ENCODE peak calls at places on chromosome 6, in seven cellular contexts. B is endothelial cell of umbilical vein; T is CD8-positive, alpha-beta memory T cell; Q is thoracic aorta; H is iPS DF 6.9; C is IMR-90; A is hepatocyte. K is an unnamed sample. For H3K36me3, the result is how much of the 10 kb centered on the place peaks cover.

GRCh38 chr6:90088009-90088408 is 193.7 kb downstream of the GJA10 start:
- DNase-seq in B (peak), T (no peak), Q (no peak), H (no peak), C (peak), A (peak), K (peak)

GRCh38 chr6:150590448-150590847 is 9.2 kb upstream of the PLEKHG1 start:
- DNase-seq in B (no peak), T (no peak), Q (no peak), H (no peak), C (no peak), A (no peak), K (no peak)

GRCh38 chr6:56868687-56869086 is 86.2 kb upstream of the BEND6 start:
- DNase-seq in B (peak), T (no peak), Q (no peak), H (no peak), C (peak), A (no peak), K (peak)

GRCh38 chr6:145587342-145587741 is 148.0 kb downstream of the EPM2A start:
- DNase-seq in B (no peak), T (no peak), Q (no peak), H (no peak), C (no peak), A (no peak), K (no peak)

GRCh38 chr6:154653853-154654252 is 79.4 kb upstream of the SCAF8 start:
- DNase-seq in B (peak), T (no peak), Q (peak), H (no peak), C (peak), A (peak), K (peak)

GRCh38 chr6:43924222-43924702 is 154.3 kb downstream of the VEGFA start:
- DNase-seq in B (no peak), T (peak), Q (no peak), H (no peak), C (peak), A (no peak), K (no peak)

GRCh38 chr6:17714177-17714576 is 7.5 kb upstream of the NUP153 start:
- DNase-seq in B (no peak), T (no peak), Q (no peak), H (no peak), C (peak), A (no peak), K (no peak)

GRCh38 chr6:7566031-7566556 is 23.9 kb upstream of the SNRNP48 start:
- DNase-seq in B (no peak), T (no peak), Q (no peak), H (no peak), C (peak), A (no peak), K (no peak)

GRCh38 chr6:38487423-38487822 is 152.3 kb downstream of the BTBD9 start:
- DNase-seq in B (no peak), T (no peak), Q (no peak), H (no peak), C (no peak), A (no peak), K (no peak)

GRCh38 chr6:113362542-113363430 is 494.4 kb upstream of the MARCKS start:
- DNase-seq in B (no peak), T (no peak), Q (no peak), H (no peak), C (peak), A (no peak), K (no peak)

GRCh38 chr6:156729248-156729647 is 47.9 kb upstream of the ARID1B start:
- DNase-seq in B (no peak), T (no peak), Q (no peak), H (no peak), C (peak), A (no peak), K (peak)

GRCh38 chr6:54920628-54921027 is 74.1 kb downstream of the FAM83B start:
- DNase-seq in B (no peak), T (no peak), Q (no peak), H (no peak), C (peak), A (no peak), K (no peak)

GRCh38 chr6:16721977-16722376 is 39.3 kb downstream of the ATXN1 start:
- DNase-seq in B (peak), T (no peak), Q (no peak), H (no peak), C (no peak), A (no peak), K (no peak)

GRCh38 chr6:157510329-157511188 is 129.6 kb downstream of the ZDHHC14 start:
- DNase-seq in B (no peak), T (peak), Q (no peak), H (no peak), C (no peak), A (no peak), K (no peak)

GRCh38 chr6:76615395-76615794 is 542.9 kb upstream of the IMPG1 start:
- DNase-seq in B (no peak), T (no peak), Q (no peak), H (no peak), C (no peak), A (no peak), K (no peak)

GRCh38 chr6:42938428-42938796 is 9.1 kb downstream of the CNPY3 start:
- DNase-seq in B (no peak), T (no peak), Q (no peak), H (no peak), C (no peak), A (no peak), K (no peak)

GRCh38 chr6:30075987-30076311 is 380 bp upstream of the RNF39 start:
- DNase-seq in B (no peak), T (no peak), Q (no peak), H (no peak), C (no peak), A (no peak), K (no peak)

GRCh38 chr6:85129881-85130280 is 320.0 kb upstream of the NT5E start:
- DNase-seq in B (no peak), T (no peak), Q (no peak), H (no peak), C (peak), A (no peak), K (no peak)

GRCh38 chr6:144151010-144151727 is 852 bp downstream of the STX11 start:
- DNase-seq in B (peak), T (peak), Q (no peak), H (no peak), C (no peak), A (peak), K (no peak)

GRCh38 chr6:158039178-158039557 is 57.5 kb downstream of the SYNJ2 start:
- DNase-seq in B (no peak), T (no peak), Q (no peak), H (no peak), C (peak), A (peak), K (no peak)

GRCh38 chr6:14784596-14785360 is 461.1 kb upstream of the JARID2 start:
- DNase-seq in B (no peak), T (peak), Q (no peak), H (peak), C (no peak), A (peak), K (no peak)

GRCh38 chr6:169933839-169934698 is 182.6 kb downstream of the ERMARD start:
- DNase-seq in B (peak), T (no peak), Q (no peak), H (no peak), C (no peak), A (no peak), K (no peak)

GRCh38 chr6:112253505-112253841 is 894 bp downstream of the LAMA4 start:
- DNase-seq in B (no peak), T (no peak), Q (no peak), H (no peak), C (no peak), A (no peak), K (no peak)

GRCh38 chr6:1917628-1918371 is 308.1 kb downstream of the FOXC1 start:
- DNase-seq in B (peak), T (no peak), Q (no peak), H (no peak), C (peak), A (peak), K (no peak)

GRCh38 chr6:157328108-157328692 is 4.9 kb upstream of the TMEM242 start:
- DNase-seq in B (no peak), T (no peak), Q (no peak), H (no peak), C (peak), A (no peak), K (no peak)

GRCh38 chr6:79076160-79076559 is 1.9 kb downstream of the PHIP start:
- DNase-seq in B (peak), T (peak), Q (no peak), H (no peak), C (peak), A (no peak), K (no peak)

GRCh38 chr6:48979806-48980205 is 483.2 kb downstream of the MMUT start:
- DNase-seq in B (no peak), T (no peak), Q (no peak), H (no peak), C (no peak), A (no peak), K (no peak)

GRCh38 chr6:90219168-90219985 is 77.3 kb downstream of the BACH2 start:
- DNase-seq in B (peak), T (peak), Q (no peak), H (no peak), C (peak), A (peak), K (peak)

GRCh38 chr6:135117413-135117968 is 62.9 kb upstream of the HBS1L start:
- DNase-seq in B (no peak), T (no peak), Q (no peak), H (no peak), C (no peak), A (no peak), K (no peak)

GRCh38 chr6:149084761-149085574 is 232.5 kb upstream of the TAB2 start:
- DNase-seq in B (no peak), T (no peak), Q (no peak), H (no peak), C (no peak), A (no peak), K (no peak)

GRCh38 chr6:118685823-118686449 is 34.5 kb upstream of the CEP85L start:
- DNase-seq in B (no peak), T (no peak), Q (no peak), H (no peak), C (no peak), A (no peak), K (no peak)

GRCh38 chr6:148249160-148249559 is 93.5 kb upstream of the SASH1 start:
- DNase-seq in B (no peak), T (no peak), Q (no peak), H (no peak), C (no peak), A (no peak), K (no peak)

GRCh38 chr6:52904562-52905279 is 4.8 kb downstream of the GSTA3 start:
- DNase-seq in B (no peak), T (no peak), Q (no peak), H (peak), C (no peak), A (no peak), K (no peak)

GRCh38 chr6:118678866-118679265 is 27.5 kb upstream of the CEP85L start:
- DNase-seq in B (peak), T (no peak), Q (no peak), H (no peak), C (peak), A (no peak), K (no peak)

GRCh38 chr6:87692097-87692496 is 9.9 kb downstream of the AKIRIN2 start:
- DNase-seq in B (no peak), T (no peak), Q (no peak), H (no peak), C (no peak), A (no peak), K (no peak)
- H3K36me3 ChIP-seq in B (under half), T (under half), Q (under half), H (under half), C (under half), A (under half), K (under half)

GRCh38 chr6:21864211-21864610 is 270.7 kb downstream of the SOX4 start:
- DNase-seq in B (no peak), T (no peak), Q (no peak), H (no peak), C (no peak), A (no peak), K (no peak)
- H3K36me3 ChIP-seq in B (under half), T (under half), Q (under half), H (under half), C (under half), A (under half), K (under half)

GRCh38 chr6:137087902-137088301 is 43.1 kb upstream of the IL20RA start:
- DNase-seq in B (no peak), T (no peak), Q (no peak), H (no peak), C (no peak), A (no peak), K (no peak)
- H3K36me3 ChIP-seq in B (under half), T (under half), Q (under half), H (under half), C (under half), A (under half), K (under half)

GRCh38 chr6:129212081-129212480 is 329.1 kb downstream of the LAMA2 start:
- DNase-seq in B (no peak), T (no peak), Q (no peak), H (no peak), C (no peak), A (no peak), K (peak)

GRCh38 chr6:129211626-129212025 is 328.7 kb downstream of the LAMA2 start:
- DNase-seq in B (no peak), T (no peak), Q (no peak), H (no peak), C (no peak), A (no peak), K (no peak)

GRCh38 chr6:129215246-129215645 is 332.3 kb downstream of the LAMA2 start:
- DNase-seq in B (no peak), T (no peak), Q (no peak), H (no peak), C (no peak), A (no peak), K (no peak)

GRCh38 chr6:129210684-129211083 is 327.7 kb downstream of the LAMA2 start:
- DNase-seq in B (no peak), T (no peak), Q (no peak), H (no peak), C (no peak), A (no peak), K (no peak)

DNA sequence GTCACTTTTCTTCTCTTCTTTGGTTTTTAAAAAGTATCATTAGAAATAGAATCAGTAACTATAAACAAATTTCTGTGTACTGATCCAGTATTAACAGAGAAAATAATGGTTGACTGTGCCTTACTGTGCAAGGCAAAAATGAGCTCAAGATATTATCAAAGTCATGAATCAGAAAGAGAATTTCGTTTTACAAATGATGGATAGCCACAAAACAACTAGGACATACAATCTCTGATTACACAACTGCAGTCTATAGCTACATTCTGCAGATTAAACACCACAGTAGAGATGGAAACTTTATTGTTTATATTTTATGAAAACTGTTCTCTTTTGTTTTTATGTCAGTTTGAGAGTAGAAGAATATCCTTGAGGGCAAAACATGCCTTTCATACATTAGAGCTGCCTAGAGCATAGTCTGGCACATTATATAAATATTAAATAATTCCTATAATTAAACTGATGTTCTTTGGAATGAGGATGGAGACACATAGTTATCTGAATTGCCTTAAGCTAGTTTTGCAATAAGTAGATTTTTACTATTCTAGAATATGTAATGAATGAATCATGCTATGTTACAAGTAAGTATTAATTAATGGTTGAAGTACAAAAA is 333.1 kb downstream of the LAMA2 start:
- DNase-seq in B (no peak), T (no peak), Q (no peak), H (no peak), C (no peak), A (no peak), K (no peak)
- H3K36me3 ChIP-seq in B (under half), T (under half), Q (under half), H (under half), C (under half), A (under half), K (under half)

DNA sequence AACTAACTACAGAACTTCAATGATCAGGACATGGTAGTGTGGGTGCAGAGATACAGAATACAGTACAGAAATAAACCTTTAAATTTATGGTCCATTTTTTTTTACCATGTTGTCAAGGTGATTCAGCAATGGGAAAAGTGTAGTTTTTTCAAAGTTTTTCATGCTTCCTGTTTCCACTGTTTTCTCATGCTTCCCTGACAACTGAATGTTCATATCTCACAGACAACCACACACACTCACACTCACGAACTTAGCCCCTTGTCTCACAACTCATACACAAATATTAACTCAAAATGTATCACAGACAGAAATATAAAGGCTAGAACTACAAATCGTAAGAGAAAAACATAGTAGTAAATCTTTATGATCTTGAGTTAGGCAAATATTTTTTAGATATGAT is 232.6 kb upstream of the CDYL start:
- DNase-seq in B (peak), T (no peak), Q (no peak), H (no peak), C (peak), A (no peak), K (no peak)
- H3K36me3 ChIP-seq in B (under half), T (under half), Q (under half), H (under half), C (under half), A (under half), K (under half)